ENCODE peak calls at places on chromosomes 13 and 19, in ten cellular contexts. S is gastrocnemius medialis; U is EL; P is upper lobe of left lung; F is cardiac fibroblast; L is NCI-H1048; V is caudate nucleus; W is left ventricle myocardium inferior; Z is ascending aorta; E is stimulated activated CD8-positive, alpha-beta memory T cell treated with anti-CD3 and anti-CD28 coated beads, Interleukin-15, amount 100 ng/mL, for 4 hours. H is an unnamed sample.

GRCh38 chr19:29812080-29812880 is 489 bp downstream of the CCNE1 start:
- DNase-seq in S (no peak), U (peak; percentile 6), P (no peak), F (no peak), L (no peak), V (no peak), W (peak; percentile 20), Z (no peak), E (no peak), H (no peak)

GRCh38 chr19:4454952-4455738 is 2.4 kb downstream of the UBXN6 start:
- DNase-seq in S (peak; percentile 65), U (peak; percentile 69), P (no peak), F (peak; percentile 43), L (no peak), V (peak; percentile 17), W (no peak), Z (no peak), E (no peak), H (no peak)

GRCh38 chr13:24153979-24154378 is 6.5 kb upstream of the SPATA13 start:
- DNase-seq in S (no peak), U (no peak), P (no peak), F (no peak), L (no peak), V (no peak), W (no peak), Z (no peak), E (no peak), H (no peak)

GRCh38 chr19:45876411-45877197 is 9.3 kb downstream of the IRF2BP1 start:
- DNase-seq in S (no peak), U (no peak), P (peak; percentile 67), F (peak; percentile 33), L (no peak), V (no peak), W (peak; percentile 41), Z (no peak), E (no peak), H (no peak)

GRCh38 chr13:102400619-102401125 is 1.2 kb downstream of the FGF14 start:
- DNase-seq in S (no peak), U (no peak), P (no peak), F (no peak), L (no peak), V (peak; percentile 30), W (peak; percentile 16), Z (no peak), E (no peak), H (no peak)

GRCh38 chr13:112911285-112911701 is 57.7 kb upstream of the MCF2L start:
- DNase-seq in S (no peak), U (no peak), P (no peak), F (no peak), L (no peak), V (no peak), W (no peak), Z (no peak), E (no peak), H (no peak)

GRCh38 chr13:53520132-53520531 is 491.5 kb downstream of the OLFM4 start:
- DNase-seq in S (no peak), U (no peak), P (no peak), F (no peak), L (no peak), V (no peak), W (no peak), Z (no peak), E (no peak), H (no peak)

GRCh38 chr19:5880604-5881078 is 10.3 kb upstream of the FUT5 start:
- DNase-seq in S (no peak), U (peak; percentile 53), P (peak; percentile 46), F (peak; percentile 52), L (no peak), V (no peak), W (peak; percentile 78), Z (no peak), E (no peak), H (no peak)

GRCh38 chr19:54525636-54526035 is 23.0 kb downstream of the LAIR2 start:
- DNase-seq in S (no peak), U (no peak), P (no peak), F (no peak), L (no peak), V (no peak), W (no peak), Z (no peak), E (no peak), H (no peak)

GRCh38 chr19:4369888-4370260 is 26.5 kb downstream of the MPND start:
- DNase-seq in S (peak; percentile 68), U (no peak), P (peak; percentile 72), F (no peak), L (no peak), V (peak; percentile 11), W (no peak), Z (no peak), E (peak; percentile 63), H (no peak)

GRCh38 chr13:94173312-94173854 is 306.1 kb downstream of the DCT start:
- DNase-seq in S (no peak), U (peak; percentile 39), P (no peak), F (peak; percentile 56), L (no peak), V (no peak), W (no peak), Z (no peak), E (no peak), H (no peak)

H was measured in AG09309.